ENCODE peak calls at places on chromosomes 4 and X, in eight cellular contexts. T is activated effector memory CD4-positive, alpha-beta T cell treated with anti-CD3 and anti-CD28 coated beads, Interleukin-2, amount 50 U/mL, for 16 hours; Y is heart right ventricle; R is RCC 7860; U is A172; Z is SW480; B is HL-60; Q is glomerular endothelial cell. X is an unnamed sample.

GRCh38 chrX:107825698-107826285 is at the start of gene MID2:
- DNase-seq in T (peak), Y (peak), R (peak), U (peak), Z (peak), B (no peak), Q (no peak), X (no peak)

GRCh38 chrX:53695901-53696300 is 9.4 kb upstream of the HUWE1 start:
- DNase-seq in T (no peak), Y (no peak), R (no peak), U (no peak), Z (no peak), B (no peak), Q (no peak), X (no peak)

GRCh38 chr4:20253272-20253798 is 1.6 kb downstream of the SLIT2 start:
- DNase-seq in T (no peak), Y (no peak), R (no peak), U (no peak), Z (no peak), B (no peak), Q (no peak), X (no peak)

GRCh38 chr4:187908079-187908501 is 87.5 kb upstream of the ZFP42 start:
- DNase-seq in T (no peak), Y (no peak), R (no peak), U (peak), Z (no peak), B (no peak), Q (no peak), X (no peak)

GRCh38 chrX:23127586-23127985 is 127.8 kb downstream of the DDX53 start:
- DNase-seq in T (no peak), Y (no peak), R (no peak), U (no peak), Z (no peak), B (no peak), Q (no peak), X (no peak)

GRCh38 chr4:128986019-128986418 is 107.3 kb downstream of the SCLT1 start:
- DNase-seq in T (no peak), Y (no peak), R (no peak), U (no peak), Z (no peak), B (no peak), Q (no peak), X (no peak)

GRCh38 chr4:54400802-54401201 is 171.7 kb downstream of the PDGFRA start:
- DNase-seq in T (no peak), Y (peak), R (peak), U (peak), Z (no peak), B (no peak), Q (peak), X (no peak)

GRCh38 chrX:148049441-148049840 is 68.3 kb downstream of the FMR1NB start:
- DNase-seq in T (no peak), Y (no peak), R (no peak), U (peak), Z (peak), B (no peak), Q (peak), X (no peak)

GRCh38 chrX:107324493-107325310 is 118.3 kb downstream of the DNAAF6 start:
- DNase-seq in T (no peak), Y (peak), R (peak), U (no peak), Z (peak), B (no peak), Q (no peak), X (no peak)

GRCh38 chr4:80446664-80447063 is 111.1 kb downstream of the CFAP299 start:
- DNase-seq in T (no peak), Y (no peak), R (no peak), U (no peak), Z (no peak), B (no peak), Q (no peak), X (no peak)

GRCh38 chr4:174450051-174450450 is 72.2 kb downstream of the HPGD start:
- DNase-seq in T (no peak), Y (no peak), R (no peak), U (no peak), Z (peak), B (no peak), Q (no peak), X (no peak)

GRCh38 chrX:72258174-72258573 is 18.9 kb downstream of the RPS4X start:
- DNase-seq in T (no peak), Y (no peak), R (peak), U (peak), Z (peak), B (no peak), Q (no peak), X (no peak)

GRCh38 chrX:10486373-10486772 is 134.0 kb downstream of the MID1 start:
- DNase-seq in T (no peak), Y (no peak), R (no peak), U (no peak), Z (no peak), B (no peak), Q (no peak), X (no peak)

GRCh38 chr4:121551881-121552280 is 144.9 kb downstream of the ANXA5 start:
- DNase-seq in T (no peak), Y (peak), R (no peak), U (peak), Z (no peak), B (no peak), Q (peak), X (no peak)

GRCh38 chr4:128844931-128845330 is 35.4 kb downstream of the JADE1 start:
- DNase-seq in T (no peak), Y (peak), R (no peak), U (no peak), Z (no peak), B (no peak), Q (no peak), X (no peak)

GRCh38 chrX:67437821-67438220 is 106.0 kb upstream of the AR start:
- DNase-seq in T (no peak), Y (no peak), R (no peak), U (no peak), Z (no peak), B (no peak), Q (no peak), X (no peak)

GRCh38 chr4:24912252-24913098 is at the start of gene CCDC149:
- DNase-seq in T (no peak), Y (peak), R (peak), U (peak), Z (peak), B (peak), Q (no peak), X (no peak)

GRCh38 chrX:131072871-131073571 is 14.9 kb downstream of the ARHGAP36 start:
- DNase-seq in T (no peak), Y (no peak), R (no peak), U (no peak), Z (no peak), B (no peak), Q (no peak), X (no peak)

GRCh38 chr4:12703076-12703475 is 781.1 kb downstream of the RAB28 start:
- DNase-seq in T (no peak), Y (no peak), R (no peak), U (no peak), Z (no peak), B (no peak), Q (no peak), X (no peak)

GRCh38 chr4:77433102-77433733 is 172.4 kb upstream of the CXCL13 start:
- DNase-seq in T (no peak), Y (peak), R (peak), U (peak), Z (peak), B (peak), Q (peak), X (peak)

GRCh38 chr4:23853986-23854385 is 35.9 kb downstream of the PPARGC1A start:
- DNase-seq in T (no peak), Y (no peak), R (no peak), U (no peak), Z (no peak), B (no peak), Q (no peak), X (no peak)

GRCh38 chrX:53669258-53669657 is 17.3 kb downstream of the HUWE1 start:
- DNase-seq in T (no peak), Y (no peak), R (no peak), U (no peak), Z (no peak), B (no peak), Q (no peak), X (no peak)

GRCh38 chr4:153464068-153464467 is 2.1 kb upstream of the TMEM131L start:
- DNase-seq in T (no peak), Y (no peak), R (peak), U (no peak), Z (no peak), B (no peak), Q (no peak), X (no peak)

GRCh38 chr4:136992032-136992431 is 540.3 kb downstream of the PCDH18 start:
- DNase-seq in T (no peak), Y (no peak), R (no peak), U (no peak), Z (no peak), B (no peak), Q (no peak), X (no peak)

GRCh38 chrX:43269201-43269600 is 386.9 kb upstream of the MAOA start:
- DNase-seq in T (no peak), Y (no peak), R (no peak), U (no peak), Z (no peak), B (no peak), Q (no peak), X (no peak)

X was measured in GF-D8.